ENCODE peak calls at places on chromosomes 7 and 10, in six cellular contexts. S, T, L, Z, A and D are unnamed samples.

GRCh38 chr10:33506838-33507661 is 172.6 kb upstream of the NRP1 start:
- DNase-seq in S (no peak), T (peak), L (no peak), Z (no peak), A (peak), D (no peak)

GRCh38 chr10:89609730-89610393 is 35.2 kb downstream of the PANK1 start:
- DNase-seq in S (no peak), T (no peak), L (no peak), Z (no peak), A (no peak), D (no peak)

GRCh38 chr7:157465597-157466348 is 129.0 kb downstream of the DNAJB6 start:
- DNase-seq in S (no peak), T (no peak), L (no peak), Z (no peak), A (no peak), D (no peak)

GRCh38 chr7:102146989-102147388 is 139.7 kb upstream of the SH2B2 start:
- DNase-seq in S (no peak), T (no peak), L (no peak), Z (no peak), A (peak), D (no peak)

GRCh38 chr7:150368884-150369739 is 490 bp downstream of the REPIN1 start:
- DNase-seq in S (peak), T (peak), L (peak), Z (peak), A (peak), D (peak)

GRCh38 chr7:39589323-39590111 is 23.3 kb downstream of the YAE1 start:
- DNase-seq in S (no peak), T (peak), L (peak), Z (peak), A (peak), D (peak)

GRCh38 chr10:72567884-72568283 is 58.0 kb downstream of the MICU1 start:
- DNase-seq in S (no peak), T (no peak), L (peak), Z (no peak), A (peak), D (no peak)

GRCh38 chr7:30688718-30689221 is 6.5 kb upstream of the CRHR2 start:
- DNase-seq in S (no peak), T (peak), L (peak), Z (no peak), A (no peak), D (no peak)

GRCh38 chr10:29517352-29517923 is 117.3 kb downstream of the SVIL start:
- DNase-seq in S (no peak), T (peak), L (peak), Z (no peak), A (peak), D (peak)

GRCh38 chr10:2543974-2544373 is 523.4 kb upstream of the PFKP start:
- DNase-seq in S (no peak), T (no peak), L (no peak), Z (no peak), A (no peak), D (no peak)

GRCh38 chr7:37510043-37510634 is 61.5 kb upstream of the ELMO1 start:
- DNase-seq in S (no peak), T (no peak), L (peak), Z (no peak), A (peak), D (no peak)

GRCh38 chr7:36045830-36046341 is 107.2 kb upstream of the EEPD1 start:
- DNase-seq in S (no peak), T (no peak), L (no peak), Z (no peak), A (no peak), D (peak)

GRCh38 chr10:96368971-96369370 is 10.2 kb upstream of the OPALIN start:
- DNase-seq in S (no peak), T (no peak), L (no peak), Z (no peak), A (no peak), D (no peak)

GRCh38 chr10:96371356-96371755 is 12.6 kb upstream of the OPALIN start:
- DNase-seq in S (no peak), T (no peak), L (no peak), Z (no peak), A (no peak), D (no peak)

GRCh38 chr10:96370575-96371157 is 11.9 kb upstream of the OPALIN start:
- DNase-seq in S (peak), T (peak), L (peak), Z (peak), A (peak), D (peak)

GRCh38 chr10:96367470-96367869 is 8.7 kb upstream of the OPALIN start:
- DNase-seq in S (peak), T (no peak), L (no peak), Z (no peak), A (no peak), D (no peak)

DNA sequence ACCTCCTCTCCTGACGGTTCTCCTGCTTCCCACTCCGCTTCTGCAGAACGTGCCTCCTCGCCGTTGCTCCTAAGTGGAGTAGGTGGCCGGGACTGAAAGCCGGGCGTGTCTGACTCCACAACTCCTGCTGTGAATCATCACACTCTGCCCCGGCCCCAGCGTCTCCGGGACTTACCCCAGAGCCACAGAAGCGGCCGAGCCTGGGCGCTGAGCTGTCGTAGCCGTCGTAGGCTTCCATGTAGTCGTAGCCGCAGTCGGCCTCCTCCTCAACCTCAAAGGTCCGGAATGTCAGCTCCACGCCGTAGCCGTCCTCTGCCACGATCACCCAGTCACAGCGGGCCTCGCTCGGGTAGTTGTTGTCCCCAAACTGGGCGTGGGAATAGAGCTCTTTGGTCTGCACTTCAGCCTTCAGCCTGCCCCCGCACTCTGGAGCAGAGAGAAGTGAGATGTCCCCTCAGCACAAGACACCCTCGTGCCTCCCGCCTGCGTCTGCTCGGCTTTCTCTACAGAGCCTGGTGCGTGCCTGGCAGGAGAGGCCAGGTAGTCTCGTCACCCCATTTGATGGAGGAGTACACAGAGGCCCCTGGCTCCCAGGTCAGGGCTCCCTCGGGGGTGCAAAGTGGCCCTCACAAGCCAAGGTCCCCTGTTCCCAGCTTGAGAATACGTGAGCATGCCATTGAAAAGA is 11.2 kb upstream of the OPALIN start:
- DNase-seq in S (no peak), T (no peak), L (no peak), Z (no peak), A (no peak), D (no peak)
- TF ChIP-seq CTCF in S (no peak), T (no peak), L (no peak), Z (no peak), A (no peak), D (no peak)

GRCh38 chr7:34181271-34181958 is 276.1 kb downstream of the BMPER start:
- DNase-seq in S (no peak), T (no peak), L (no peak), Z (no peak), A (no peak), D (no peak)
- TF ChIP-seq CTCF in S (no peak), T (no peak), L (no peak), Z (no peak), A (no peak), D (no peak)

DNA sequence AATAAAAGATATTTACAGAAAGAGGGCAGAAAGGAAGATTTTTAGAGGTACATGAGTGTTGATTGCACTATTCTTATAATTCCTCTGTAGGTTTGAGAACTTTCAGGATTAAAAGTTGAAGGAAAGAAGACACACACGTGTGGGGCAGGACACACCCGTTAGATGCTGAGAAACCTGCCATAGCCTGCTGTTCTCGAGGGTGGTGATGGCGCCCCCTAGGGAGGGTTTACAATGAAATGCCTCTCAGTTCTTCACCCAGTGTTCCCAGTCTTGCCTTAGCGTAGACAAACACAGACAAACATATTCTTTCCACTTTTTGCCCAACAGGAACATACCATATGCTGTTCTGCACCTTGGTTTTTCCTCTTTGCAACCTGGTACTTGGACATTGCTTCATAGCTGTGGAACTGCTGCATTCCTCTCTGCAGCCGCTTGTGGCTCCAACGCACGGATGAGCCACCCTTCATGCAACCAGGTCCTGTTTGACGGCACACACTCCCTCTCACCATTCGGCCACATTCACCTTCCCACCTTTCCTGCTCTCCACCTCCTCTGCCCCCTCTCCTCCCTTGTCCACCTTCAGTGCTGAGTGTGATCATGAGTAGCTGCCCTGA is 23.3 kb upstream of the HSPA12A start:
- DNase-seq in S (no peak), T (no peak), L (no peak), Z (no peak), A (peak), D (no peak)
- TF ChIP-seq CTCF in S (no peak), T (peak), L (no peak), Z (no peak), A (peak), D (no peak)

DNA sequence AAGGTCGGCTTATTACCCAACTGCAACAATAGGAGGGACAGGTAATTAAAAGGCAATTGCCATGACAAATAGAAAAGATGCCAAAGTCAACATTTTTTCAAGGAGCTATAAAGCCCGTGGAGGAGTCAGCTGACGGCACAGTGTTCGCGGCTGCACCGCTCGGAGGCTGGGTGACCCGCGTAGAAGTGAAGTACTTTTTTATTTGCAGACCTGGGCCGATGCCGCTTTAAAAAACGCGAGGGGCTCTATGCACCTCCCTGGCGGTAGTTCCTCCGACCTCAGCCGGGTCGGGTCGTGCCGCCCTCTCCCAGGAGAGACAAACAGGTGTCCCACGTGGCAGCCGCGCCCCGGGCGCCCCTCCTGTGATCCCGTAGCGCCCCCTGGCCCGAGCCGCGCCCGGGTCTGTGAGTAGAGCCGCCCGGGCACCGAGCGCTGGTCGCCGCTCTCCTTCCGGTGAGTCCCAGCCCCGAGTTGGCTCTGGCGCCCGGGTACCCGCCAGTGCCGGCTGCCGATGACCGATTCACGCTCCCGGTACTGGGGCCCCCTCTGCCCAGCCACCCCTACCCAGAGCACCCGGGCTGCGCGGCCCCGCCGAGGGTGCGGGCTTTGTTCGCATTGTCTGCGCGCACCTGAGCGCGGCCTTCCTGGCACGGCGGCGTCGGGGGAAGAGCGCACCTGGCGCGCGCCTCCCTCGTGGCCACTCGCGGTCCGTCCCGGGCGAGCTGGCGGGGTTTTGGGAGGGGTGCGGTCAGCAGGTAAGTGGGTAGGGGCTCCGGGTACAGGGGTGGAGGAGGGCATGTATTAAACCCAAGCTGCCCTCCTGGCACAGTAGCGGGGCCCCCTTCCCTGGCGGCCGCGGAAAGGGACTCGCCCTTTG is at the start of gene VWA2:
- DNase-seq in S (peak), T (no peak), L (peak), Z (peak), A (no peak), D (peak)
- TF ChIP-seq CTCF in S (no peak), T (no peak), L (no peak), Z (no peak), A (no peak), D (no peak)

GRCh38 chr7:48899932-48900331 is 24.4 kb upstream of the CDC14C start:
- DNase-seq in S (no peak), T (peak), L (no peak), Z (no peak), A (peak), D (no peak)

GRCh38 chr7:48894574-48894973 is 29.8 kb upstream of the CDC14C start:
- DNase-seq in S (no peak), T (no peak), L (no peak), Z (no peak), A (no peak), D (no peak)
- TF ChIP-seq CTCF in S (no peak), T (no peak), L (no peak), Z (no peak), A (no peak), D (no peak)

DNA sequence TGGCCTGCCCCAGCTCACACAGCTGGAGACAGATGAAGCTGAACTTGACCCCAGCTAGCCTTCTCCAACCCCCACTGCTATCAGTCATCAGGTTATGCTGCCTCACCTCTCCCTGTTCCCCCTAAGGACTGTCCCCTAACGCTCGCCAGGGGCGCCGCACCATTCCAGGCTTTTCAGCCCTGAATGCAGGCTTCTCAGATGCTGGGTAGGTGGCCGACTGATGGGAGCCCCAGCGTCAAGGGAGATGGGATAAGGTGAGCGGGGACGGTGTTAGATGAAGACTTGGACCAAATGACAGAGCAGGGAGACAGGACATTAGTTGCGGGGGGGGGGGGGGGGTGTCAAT is 15.8 kb upstream of the OPALIN start:
- DNase-seq in S (no peak), T (no peak), L (peak), Z (no peak), A (no peak), D (peak)
- TF ChIP-seq CTCF in S (no peak), T (no peak), L (no peak), Z (no peak), A (no peak), D (no peak)

DNA sequence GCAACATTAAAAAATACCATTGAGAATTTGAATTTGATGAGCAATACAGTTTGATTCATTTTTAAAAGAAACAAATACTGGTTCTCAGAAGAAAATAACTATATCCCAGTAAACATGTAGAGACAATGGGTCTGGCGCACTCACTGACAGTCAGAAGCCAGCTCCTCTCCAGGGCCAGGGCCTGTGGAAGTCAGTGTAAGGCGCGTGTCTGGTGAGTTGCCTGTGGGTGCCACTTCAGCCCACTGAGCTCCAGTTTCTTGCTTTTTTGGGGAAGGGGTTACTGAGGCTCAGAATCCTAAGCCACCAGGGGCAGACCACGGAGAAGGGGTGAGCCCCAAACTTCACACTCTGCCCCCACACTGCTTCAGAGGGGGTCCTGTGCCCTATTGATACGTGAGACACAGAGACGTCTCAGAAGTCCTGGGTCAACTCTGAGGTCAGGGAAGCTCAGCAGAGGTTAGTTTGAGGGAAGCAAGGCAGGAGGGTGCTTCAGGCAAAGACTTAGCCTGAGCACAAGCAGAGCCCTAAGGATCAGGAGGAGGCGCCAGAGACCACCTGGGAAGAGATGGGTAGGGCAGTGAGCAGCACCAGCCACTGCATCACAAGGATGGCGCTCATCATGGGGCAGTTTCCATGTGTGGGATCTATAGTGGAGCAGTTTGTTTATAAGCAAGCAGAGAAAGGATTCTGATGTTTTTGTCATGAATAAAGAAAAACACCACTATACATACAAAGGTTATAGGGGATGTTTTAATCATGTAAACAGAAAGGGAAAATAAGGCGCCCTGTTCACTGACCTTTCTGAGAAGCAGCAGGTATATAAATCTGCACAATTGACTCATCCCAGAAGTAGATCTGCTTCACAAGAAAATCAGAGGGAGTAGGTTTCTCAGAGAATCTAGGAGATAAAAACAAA is 95.7 kb downstream of the PKD1L1 start:
- DNase-seq in S (no peak), T (no peak), L (peak), Z (no peak), A (no peak), D (no peak)
- TF ChIP-seq CTCF in S (no peak), T (peak), L (no peak), Z (no peak), A (peak), D (no peak)

DNA sequence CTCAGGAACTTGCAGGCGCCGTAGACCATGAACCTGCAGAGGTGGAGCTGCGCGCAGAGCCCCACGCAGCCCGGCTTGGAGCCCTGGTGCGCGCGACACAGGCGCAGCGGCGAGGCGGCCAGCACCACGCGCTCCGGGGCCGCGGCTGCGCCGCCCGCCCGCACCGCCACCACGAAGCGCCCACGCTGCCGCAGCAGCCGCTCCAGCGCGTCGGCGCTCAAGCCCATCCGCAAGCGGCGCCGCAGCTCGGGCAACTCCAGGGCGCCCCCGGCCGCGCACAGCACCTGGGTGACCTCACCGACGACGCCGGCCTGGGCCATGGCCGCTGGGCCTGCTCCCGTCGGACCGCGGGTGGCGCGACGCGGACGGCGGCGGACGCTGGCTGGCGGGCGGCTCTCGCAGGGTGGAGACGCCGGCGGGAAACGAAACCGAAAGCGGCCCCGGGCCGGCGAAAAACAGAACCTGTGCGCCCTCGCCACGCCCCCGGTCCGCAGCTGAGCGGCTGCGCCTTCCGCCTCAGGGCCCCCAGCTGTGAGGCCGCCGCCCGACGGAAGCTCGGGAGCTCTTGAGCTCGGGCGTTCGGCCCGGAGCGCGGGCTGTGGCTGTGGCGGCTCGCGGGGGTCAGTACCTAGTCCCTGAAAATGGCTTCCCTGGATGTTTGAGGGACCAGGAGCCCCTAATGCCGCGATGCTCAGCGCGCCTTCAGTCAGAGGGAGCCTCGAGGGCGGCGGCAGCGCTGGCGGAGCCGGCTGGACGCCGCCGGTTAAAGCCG is at the start of gene PARP12:
- DNase-seq in S (peak), T (peak), L (peak), Z (peak), A (peak), D (peak)
- TF ChIP-seq CTCF in S (no peak), T (no peak), L (no peak), Z (no peak), A (no peak), D (no peak)

GRCh38 chr10:117553171-117553814 is 10.7 kb downstream of the EMX2 start:
- DNase-seq in S (no peak), T (peak), L (peak), Z (no peak), A (no peak), D (peak)
- TF ChIP-seq CTCF in S (no peak), T (peak), L (no peak), Z (no peak), A (no peak), D (peak)

GRCh38 chr10:98295401-98295811 is 27.4 kb upstream of the LOXL4 start:
- DNase-seq in S (no peak), T (no peak), L (no peak), Z (no peak), A (no peak), D (no peak)

GRCh38 chr10:98294270-98294627 is 26.3 kb upstream of the LOXL4 start:
- DNase-seq in S (no peak), T (no peak), L (no peak), Z (no peak), A (no peak), D (no peak)

GRCh38 chr10:98293550-98294269 is 25.7 kb upstream of the LOXL4 start:
- DNase-seq in S (no peak), T (peak), L (no peak), Z (no peak), A (peak), D (no peak)

GRCh38 chr10:98295907-98296306 is 27.9 kb upstream of the LOXL4 start:
- DNase-seq in S (no peak), T (peak), L (no peak), Z (no peak), A (peak), D (no peak)

GRCh38 chr10:98296514-98296913 is 28.5 kb upstream of the LOXL4 start:
- DNase-seq in S (no peak), T (no peak), L (no peak), Z (no peak), A (peak), D (no peak)
- TF ChIP-seq CTCF in S (no peak), T (peak), L (no peak), Z (no peak), A (no peak), D (no peak)